ENCODE peak calls at places on chromosomes 6 and 20, in six cellular contexts. K, H, Z, Q, M and S are unnamed samples.

GRCh38 chr6:37024665-37025337 is 19.3 kb downstream of the FGD2 start:
- DNase-seq in Z (no peak), M (no peak), H (no peak), K (no peak), Q (no peak), S (no peak)

GRCh38 chr20:8132632-8133587 is 844 bp downstream of the PLCB1 start:
- DNase-seq in Z (peak), K (no peak), Q (peak), M (no peak), H (no peak), S (no peak)

GRCh38 chr6:127618729-127619128 is 41.8 kb downstream of the C6orf58 start:
- DNase-seq in K (no peak), Z (no peak), M (no peak), H (no peak), Q (no peak), S (no peak)

GRCh38 chr6:166402582-166403277 is 20.0 kb upstream of the MPC1 start:
- DNase-seq in K (no peak), Z (no peak), M (no peak), Q (no peak), H (peak), S (no peak)

GRCh38 chr6:136723780-136724179 is 68.5 kb downstream of the MAP3K5 start:
- DNase-seq in M (no peak), K (peak), H (no peak), Z (no peak), Q (no peak), S (no peak)

GRCh38 chr6:3286641-3287171 is 28.0 kb downstream of the PSMG4 start:
- DNase-seq in Q (no peak), M (no peak), Z (no peak), H (no peak), K (no peak), S (no peak)

GRCh38 chr6:357791-358341 is 33.7 kb upstream of the IRF4 start:
- DNase-seq in H (no peak), Q (no peak), Z (no peak), M (peak), K (no peak), S (no peak)

GRCh38 chr6:1739680-1740079 is 130.0 kb downstream of the FOXC1 start:
- DNase-seq in M (peak), K (no peak), Z (no peak), H (no peak), Q (no peak), S (no peak)

GRCh38 chr20:47273591-47274235 is 82.8 kb downstream of the ZMYND8 start:
- DNase-seq in Z (no peak), Q (no peak), H (no peak), M (no peak), K (no peak), S (no peak)

GRCh38 chr20:47521059-47521808 is 19.5 kb downstream of the NCOA3 start:
- DNase-seq in M (no peak), Q (no peak), H (no peak), Z (no peak), K (no peak), S (no peak)

GRCh38 chr6:80436663-80437062 is 330.2 kb downstream of the BCKDHB start:
- DNase-seq in K (no peak), Q (no peak), M (no peak), Z (no peak), H (no peak), S (no peak)

GRCh38 chr20:18849131-18849530 is 35.5 kb downstream of the SCP2D1 start:
- DNase-seq in H (no peak), K (no peak), Q (no peak), M (no peak), Z (no peak), S (no peak)

GRCh38 chr20:37316116-37316774 is 26.8 kb downstream of the MANBAL start:
- DNase-seq in Z (no peak), K (no peak), H (peak), M (peak), Q (no peak), S (no peak)

GRCh38 chr6:145241039-145241438 is 494.3 kb downstream of the EPM2A start:
- DNase-seq in Z (no peak), Q (no peak), K (no peak), H (peak), M (no peak), S (no peak)

GRCh38 chr6:157469378-157469777 is 88.4 kb downstream of the ZDHHC14 start:
- DNase-seq in M (no peak), Q (no peak), H (no peak), K (no peak), Z (no peak), S (no peak)

GRCh38 chr20:7736336-7736735 is 203.9 kb downstream of the HAO1 start:
- DNase-seq in Q (no peak), Z (no peak), M (no peak), K (no peak), H (no peak), S (no peak)

GRCh38 chr20:5168582-5169396 is 42.0 kb downstream of the CDS2 start:
- DNase-seq in H (no peak), Q (no peak), K (no peak), M (no peak), Z (no peak), S (no peak)

GRCh38 chr6:38554014-38554413 is 85.7 kb downstream of the BTBD9 start:
- DNase-seq in H (no peak), M (no peak), K (no peak), Z (no peak), Q (no peak), S (no peak)

GRCh38 chr6:149761438-149761837 is 11.9 kb downstream of the PCMT1 start:
- DNase-seq in H (no peak), M (peak), K (no peak), Z (no peak), Q (no peak), S (no peak)

GRCh38 chr6:38080889-38081288 is 261.4 kb downstream of the ZFAND3 start:
- DNase-seq in M (no peak), Q (no peak), K (no peak), Z (no peak), H (no peak), S (no peak)

GRCh38 chr6:2110504-2110903 is 134.9 kb downstream of the GMDS start:
- DNase-seq in H (peak), K (no peak), M (peak), Z (no peak), Q (no peak), S (no peak)

GRCh38 chr6:135181333-135182119 is 418 bp downstream of the MYB start:
- DNase-seq in Z (no peak), K (no peak), H (no peak), M (peak), Q (no peak), S (no peak)

GRCh38 chr20:19975436-19975799 is 41.7 kb upstream of the NAA20 start:
- DNase-seq in Q (no peak), Z (no peak), K (no peak), M (no peak), H (no peak), S (no peak)

GRCh38 chr20:35005463-35005961 is 49.8 kb downstream of the MYH7B start:
- DNase-seq in K (no peak), H (no peak), Q (no peak), Z (no peak), M (no peak), S (no peak)

GRCh38 chr6:139852484-139853140 is 478.2 kb upstream of the CITED2 start:
- DNase-seq in H (peak), Q (no peak), K (no peak), M (no peak), Z (no peak), S (no peak)

GRCh38 chr6:116465246-116465645 is 4.1 kb downstream of the CALHM6 start:
- DNase-seq in H (no peak), Z (no peak), Q (no peak), M (no peak), K (no peak), S (no peak)

GRCh38 chr6:132813173-132813856 is 1.1 kb upstream of the RPS12 start:
- DNase-seq in Z (no peak), K (no peak), H (peak), Q (peak), M (peak), S (no peak)

GRCh38 chr6:122838060-122838780 is 49.2 kb downstream of the SMPDL3A start:
- DNase-seq in Q (no peak), M (no peak), Z (no peak), K (no peak), H (no peak), S (no peak)

GRCh38 chr6:53398541-53399344 is 50.0 kb upstream of the ELOVL5 start:
- DNase-seq in H (no peak), Q (no peak), Z (no peak), M (no peak), K (no peak), S (no peak)

GRCh38 chr6:21616005-21616404 is 22.5 kb downstream of the SOX4 start:
- DNase-seq in K (no peak), M (no peak), Z (no peak), Q (no peak), H (no peak), S (no peak)

GRCh38 chr20:63151554-63152321 is 64.2 kb downstream of the YTHDF1 start:
- DNase-seq in Z (no peak), K (no peak), M (no peak), H (peak), Q (peak), S (no peak)